ENCODE peak calls at places on chromosomes 11 and 22, in six cellular contexts. One of them, this sample, is unnamed.

GRCh38 chr11:96278039-96278897 is 64.7 kb downstream of the MAML2 start:
- DNase-seq in uterus: no peak
- DNase-seq in WERI-Rb-1: peak; percentile 38
- DNase-seq in CD4-positive, alpha-beta T cell: no peak
- DNase-seq in neural progenitor cell: no peak
- DNase-seq in heart right ventricle: no peak
- DNase-seq in this sample: no peak

GRCh38 chr22:35219012-35219411 is 38.3 kb upstream of the HMGXB4 start:
- DNase-seq in uterus: no peak
- DNase-seq in WERI-Rb-1: no peak
- DNase-seq in CD4-positive, alpha-beta T cell: no peak
- DNase-seq in neural progenitor cell: no peak
- DNase-seq in heart right ventricle: no peak
- DNase-seq in this sample: no peak

GRCh38 chr22:24087071-24087795 is 76.1 kb downstream of the CABIN1 start:
- DNase-seq in uterus: no peak
- DNase-seq in WERI-Rb-1: no peak
- DNase-seq in CD4-positive, alpha-beta T cell: no peak
- DNase-seq in neural progenitor cell: no peak
- DNase-seq in heart right ventricle: no peak
- DNase-seq in this sample: no peak

GRCh38 chr11:113991718-113992458 is 17.0 kb downstream of the HTR3A start:
- DNase-seq in uterus: no peak
- DNase-seq in WERI-Rb-1: no peak
- DNase-seq in CD4-positive, alpha-beta T cell: no peak
- DNase-seq in neural progenitor cell: no peak
- DNase-seq in heart right ventricle: no peak
- DNase-seq in this sample: no peak

GRCh38 chr11:58837707-58838388 is 6.7 kb downstream of the GLYATL2 start:
- DNase-seq in uterus: no peak
- DNase-seq in WERI-Rb-1: no peak
- DNase-seq in CD4-positive, alpha-beta T cell: no peak
- DNase-seq in neural progenitor cell: no peak
- DNase-seq in heart right ventricle: no peak
- DNase-seq in this sample: no peak

GRCh38 chr22:34604312-34604711 is 461.6 kb upstream of the ISX start:
- DNase-seq in uterus: no peak
- DNase-seq in WERI-Rb-1: no peak
- DNase-seq in CD4-positive, alpha-beta T cell: no peak
- DNase-seq in neural progenitor cell: no peak
- DNase-seq in heart right ventricle: no peak
- DNase-seq in this sample: no peak

GRCh38 chr22:46571642-46572250 is 34.3 kb upstream of the CELSR1 start:
- DNase-seq in uterus: no peak
- DNase-seq in WERI-Rb-1: no peak
- DNase-seq in CD4-positive, alpha-beta T cell: no peak
- DNase-seq in neural progenitor cell: no peak
- DNase-seq in heart right ventricle: no peak
- DNase-seq in this sample: no peak

GRCh38 chr11:120105576-120105975 is 32.3 kb downstream of the TRIM29 start:
- DNase-seq in uterus: no peak
- DNase-seq in WERI-Rb-1: peak; percentile 91
- DNase-seq in CD4-positive, alpha-beta T cell: no peak
- DNase-seq in neural progenitor cell: no peak
- DNase-seq in heart right ventricle: no peak
- DNase-seq in this sample: no peak

GRCh38 chr11:10876168-10876567 is 18.3 kb upstream of the ZBED5 start:
- DNase-seq in uterus: no peak
- DNase-seq in WERI-Rb-1: no peak
- DNase-seq in CD4-positive, alpha-beta T cell: no peak
- DNase-seq in neural progenitor cell: no peak
- DNase-seq in heart right ventricle: no peak
- DNase-seq in this sample: no peak
- H3K9me3 ChIP-seq in uterus: no peaks in the 10 kb centered on the region
- H3K9me3 ChIP-seq in WERI-Rb-1: peaks cover 10% of the 10 kb centered on the region
- H3K9me3 ChIP-seq in CD4-positive, alpha-beta T cell: peaks cover 21% of the 10 kb centered on the region
- H3K9me3 ChIP-seq in neural progenitor cell: no peaks in the 10 kb centered on the region
- H3K9me3 ChIP-seq in heart right ventricle: peaks cover 27% of the 10 kb centered on the region
- H3K9me3 ChIP-seq in this sample: peaks cover 6% of the 10 kb centered on the region

DNA sequence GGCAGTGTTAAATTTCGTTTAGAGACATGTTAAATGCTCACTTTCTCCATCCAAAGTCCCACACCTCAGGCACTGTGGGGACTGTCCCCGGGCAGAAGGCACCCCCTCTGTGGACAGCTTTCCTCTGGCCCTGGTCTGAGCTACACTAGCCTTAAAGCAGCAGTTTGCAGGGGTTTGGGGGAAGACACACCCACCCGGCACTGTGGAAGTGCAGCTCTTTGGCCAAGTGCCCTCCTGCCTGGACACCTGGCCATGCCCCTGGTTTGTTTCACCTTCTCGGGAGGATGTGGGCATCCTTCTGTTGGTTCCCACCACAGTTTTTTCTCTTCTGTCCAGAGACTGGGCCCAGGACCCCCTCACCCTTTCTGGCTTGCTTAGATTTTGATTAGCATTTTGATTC is 1254.7 kb downstream of the BRD1 start:
- DNase-seq in uterus: no peak
- DNase-seq in WERI-Rb-1: no peak
- DNase-seq in CD4-positive, alpha-beta T cell: no peak
- DNase-seq in neural progenitor cell: no peak
- DNase-seq in heart right ventricle: no peak
- DNase-seq in this sample: no peak
- H3K9me3 ChIP-seq in uterus: no peaks in the 10 kb centered on the region
- H3K9me3 ChIP-seq in WERI-Rb-1: peaks cover 6% of the 10 kb centered on the region
- H3K9me3 ChIP-seq in CD4-positive, alpha-beta T cell: peaks cover 6% of the 10 kb centered on the region
- H3K9me3 ChIP-seq in neural progenitor cell: peaks cover 6% of the 10 kb centered on the region
- H3K9me3 ChIP-seq in heart right ventricle: peaks cover 29% of the 10 kb centered on the region
- H3K9me3 ChIP-seq in this sample: no peaks in the 10 kb centered on the region

DNA sequence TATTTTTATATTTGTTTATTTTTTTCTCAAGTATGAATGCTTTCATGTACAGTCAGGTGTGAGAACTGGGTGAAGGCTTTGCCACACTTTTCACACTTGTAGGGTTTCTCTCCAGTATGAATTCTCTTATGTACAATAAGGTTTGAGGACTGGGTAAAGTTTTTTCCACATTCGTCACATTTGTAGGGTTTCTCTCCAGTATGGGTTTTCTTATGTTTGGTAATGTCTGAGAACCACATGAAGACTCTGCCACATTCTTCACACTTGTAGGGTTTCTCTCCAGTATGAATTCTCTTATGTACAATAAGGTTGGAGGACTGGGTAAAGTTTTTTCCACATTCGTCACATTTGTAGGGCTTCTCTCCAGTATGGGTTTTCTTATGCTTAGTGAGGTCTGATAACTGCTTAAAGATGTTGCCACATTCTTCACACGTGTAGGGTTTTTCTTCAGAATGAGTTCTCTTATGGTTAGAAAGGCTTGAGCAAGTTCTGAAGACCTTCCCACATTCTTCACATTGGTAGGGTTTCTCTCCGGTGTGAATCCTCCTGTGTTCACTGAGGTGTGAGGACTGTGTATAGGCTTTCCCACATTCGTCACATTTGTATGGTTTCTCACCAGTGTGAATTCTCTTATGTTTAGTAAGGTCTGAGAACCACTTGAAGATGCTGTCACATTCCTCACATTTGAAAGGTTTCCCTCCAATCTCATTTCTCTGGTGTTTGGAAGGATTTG is 19.7 kb downstream of the ZNF195 start:
- DNase-seq in uterus: no peak
- DNase-seq in WERI-Rb-1: no peak
- DNase-seq in CD4-positive, alpha-beta T cell: no peak
- DNase-seq in neural progenitor cell: no peak
- DNase-seq in heart right ventricle: no peak
- DNase-seq in this sample: no peak
- H3K9me3 ChIP-seq in uterus: no peaks in the 10 kb centered on the region
- H3K9me3 ChIP-seq in WERI-Rb-1: peaks cover 55% of the 10 kb centered on the region
- H3K9me3 ChIP-seq in CD4-positive, alpha-beta T cell: peaks cover 99% of the 10 kb centered on the region
- H3K9me3 ChIP-seq in neural progenitor cell: peaks cover 59% of the 10 kb centered on the region
- H3K9me3 ChIP-seq in heart right ventricle: peaks cover 100% of the 10 kb centered on the region
- H3K9me3 ChIP-seq in this sample: peaks cover 56% of the 10 kb centered on the region

GRCh38 chr11:132782102-132782501 is 750.2 kb downstream of the OPCML start:
- DNase-seq in uterus: no peak
- DNase-seq in WERI-Rb-1: no peak
- DNase-seq in CD4-positive, alpha-beta T cell: no peak
- DNase-seq in neural progenitor cell: no peak
- DNase-seq in heart right ventricle: no peak
- DNase-seq in this sample: no peak

GRCh38 chr11:132779487-132779886 is 752.8 kb downstream of the OPCML start:
- DNase-seq in uterus: no peak
- DNase-seq in WERI-Rb-1: no peak
- DNase-seq in CD4-positive, alpha-beta T cell: no peak
- DNase-seq in neural progenitor cell: peak; percentile 54
- DNase-seq in heart right ventricle: no peak
- DNase-seq in this sample: no peak

GRCh38 chr11:132780051-132780450 is 752.2 kb downstream of the OPCML start:
- DNase-seq in uterus: no peak
- DNase-seq in WERI-Rb-1: no peak
- DNase-seq in CD4-positive, alpha-beta T cell: no peak
- DNase-seq in neural progenitor cell: no peak
- DNase-seq in heart right ventricle: no peak
- DNase-seq in this sample: no peak

GRCh38 chr11:132772712-132773545 is 759.4 kb downstream of the OPCML start:
- DNase-seq in uterus: no peak
- DNase-seq in WERI-Rb-1: no peak
- DNase-seq in CD4-positive, alpha-beta T cell: no peak
- DNase-seq in neural progenitor cell: peak; percentile 83
- DNase-seq in heart right ventricle: no peak
- DNase-seq in this sample: no peak

DNA sequence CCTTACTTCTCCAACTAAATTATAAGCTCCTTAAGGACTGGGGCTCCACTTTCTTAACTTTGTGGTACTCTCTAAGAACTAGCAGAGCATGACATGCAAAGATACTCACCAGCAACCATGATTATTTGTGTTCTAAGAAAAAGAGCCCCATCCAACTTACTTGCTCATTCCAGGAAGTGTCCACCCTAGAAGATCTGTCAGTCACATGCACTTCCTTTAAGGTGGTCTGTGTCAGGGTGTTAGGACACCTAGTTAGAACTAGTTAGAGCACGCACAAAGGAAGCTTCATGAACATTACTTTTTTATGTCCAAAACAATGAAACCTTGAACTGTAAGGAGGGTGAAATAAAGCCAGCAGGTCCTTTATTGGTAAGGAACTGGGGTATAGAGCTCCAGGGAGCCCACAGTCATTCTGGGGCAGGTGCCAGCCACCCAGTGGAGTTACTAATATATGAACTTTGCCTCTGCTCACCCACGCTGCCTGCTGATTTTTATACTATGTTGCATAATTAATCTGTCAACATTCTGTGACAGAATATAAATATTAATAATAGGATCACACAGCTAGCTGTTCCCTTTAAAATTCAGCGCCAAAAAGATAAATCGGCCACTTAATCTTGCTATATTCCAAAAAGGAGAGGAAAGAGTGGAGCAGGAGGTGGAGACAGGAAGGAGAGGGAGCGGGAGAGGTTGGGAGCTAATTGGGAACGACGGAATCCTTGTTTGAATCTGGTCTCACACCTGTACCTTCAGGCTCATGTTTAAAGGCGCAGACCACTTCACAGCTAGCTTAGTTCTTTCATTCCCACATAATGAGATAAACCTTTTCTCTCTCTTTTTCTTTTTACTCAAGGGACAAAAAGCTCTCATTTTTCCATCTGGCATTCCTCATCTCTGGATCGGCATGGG is 755.0 kb downstream of the OPCML start:
- DNase-seq in uterus: no peak
- DNase-seq in WERI-Rb-1: no peak
- DNase-seq in CD4-positive, alpha-beta T cell: no peak
- DNase-seq in neural progenitor cell: no peak
- DNase-seq in heart right ventricle: no peak
- DNase-seq in this sample: no peak
- H3K9me3 ChIP-seq in uterus: no peaks in the 10 kb centered on the region
- H3K9me3 ChIP-seq in WERI-Rb-1: no peaks in the 10 kb centered on the region
- H3K9me3 ChIP-seq in CD4-positive, alpha-beta T cell: no peaks in the 10 kb centered on the region
- H3K9me3 ChIP-seq in neural progenitor cell: no peaks in the 10 kb centered on the region
- H3K9me3 ChIP-seq in heart right ventricle: no peaks in the 10 kb centered on the region
- H3K9me3 ChIP-seq in this sample: no peaks in the 10 kb centered on the region